ENCODE peak calls at places on chromosomes 11 and 22, in ten cellular contexts. Z is SK-N-SH, A is AG09309, H is WERI-Rb-1, S is HFF-Myc, G is IMR-90, I is left ventricle myocardium inferior, C is fibroblast of pulmonary artery, K is kidney, J is lung. B is an unnamed sample.
A peak's percentile ranks its signal among the peaks of the same experiment; 100 is the strongest.

GRCh38 chr22:19498866-19499190 is 19.1 kb downstream of the CDC45 start:
- DNase-seq in Z (no peak), A (no peak), H (no peak), S (no peak), G (no peak), I (no peak), C (no peak), K (no peak), J (no peak), B (no peak)

GRCh38 chr22:26017932-26018331 is 151.3 kb upstream of the SEZ6L start:
- DNase-seq in Z (no peak), A (no peak), H (no peak), S (no peak), G (no peak), I (no peak), C (no peak), K (no peak), J (no peak), B (no peak)

GRCh38 chr22:42176271-42176670 is 45.7 kb upstream of the CYP2D6 start:
- DNase-seq in Z (no peak), A (no peak), H (no peak), S (no peak), G (no peak), I (no peak), C (no peak), K (no peak), J (no peak), B (no peak)

GRCh38 chr22:38203090-38203810 is 1.5 kb downstream of the MAFF start:
- DNase-seq in Z (peak; percentile 50), A (no peak), H (peak; percentile 29), S (no peak), G (peak; percentile 53), I (no peak), C (peak; percentile 50), K (peak; percentile 93), J (peak; percentile 63), B (no peak)

GRCh38 chr11:64124147-64124546 is 41.8 kb downstream of the MACROD1 start:
- DNase-seq in Z (peak; percentile 82), A (no peak), H (no peak), S (no peak), G (no peak), I (no peak), C (no peak), K (no peak), J (no peak), B (no peak)

GRCh38 chr11:26048271-26048670 is 283.7 kb upstream of the ANO3 start:
- DNase-seq in Z (no peak), A (no peak), H (no peak), S (no peak), G (no peak), I (no peak), C (no peak), K (no peak), J (no peak), B (no peak)

GRCh38 chr11:8867856-8868705 is 42.9 kb upstream of the AKIP1 start:
- DNase-seq in Z (no peak), A (no peak), H (no peak), S (no peak), G (peak; percentile 63), I (no peak), C (peak; percentile 65), K (no peak), J (no peak), B (peak; percentile 58)

GRCh38 chr11:61377461-61378160 is 14.8 kb upstream of the TMEM216 start:
- DNase-seq in Z (no peak), A (no peak), H (no peak), S (no peak), G (peak; percentile 78), I (no peak), C (no peak), K (no peak), J (no peak), B (no peak)

GRCh38 chr11:28673687-28674431 is 565.7 kb downstream of the METTL15 start:
- DNase-seq in Z (no peak), A (peak; percentile 76), H (no peak), S (peak; percentile 78), G (peak; percentile 13), I (no peak), C (no peak), K (no peak), J (no peak), B (peak; percentile 48)

GRCh38 chr11:79363861-79364378 is 76.9 kb downstream of the TENM4 start:
- DNase-seq in Z (no peak), A (no peak), H (no peak), S (no peak), G (no peak), I (no peak), C (no peak), K (no peak), J (no peak), B (no peak)

GRCh38 chr11:26219506-26220117 is 112.3 kb upstream of the ANO3 start:
- DNase-seq in Z (no peak), A (no peak), H (no peak), S (no peak), G (peak; percentile 54), I (no peak), C (peak; percentile 68), K (no peak), J (no peak), B (no peak)

GRCh38 chr22:19774628-19775027 is 14.1 kb downstream of the TBX1 start:
- DNase-seq in Z (no peak), A (no peak), H (no peak), S (no peak), G (no peak), I (peak; percentile 1), C (no peak), K (no peak), J (no peak), B (no peak)

DNA sequence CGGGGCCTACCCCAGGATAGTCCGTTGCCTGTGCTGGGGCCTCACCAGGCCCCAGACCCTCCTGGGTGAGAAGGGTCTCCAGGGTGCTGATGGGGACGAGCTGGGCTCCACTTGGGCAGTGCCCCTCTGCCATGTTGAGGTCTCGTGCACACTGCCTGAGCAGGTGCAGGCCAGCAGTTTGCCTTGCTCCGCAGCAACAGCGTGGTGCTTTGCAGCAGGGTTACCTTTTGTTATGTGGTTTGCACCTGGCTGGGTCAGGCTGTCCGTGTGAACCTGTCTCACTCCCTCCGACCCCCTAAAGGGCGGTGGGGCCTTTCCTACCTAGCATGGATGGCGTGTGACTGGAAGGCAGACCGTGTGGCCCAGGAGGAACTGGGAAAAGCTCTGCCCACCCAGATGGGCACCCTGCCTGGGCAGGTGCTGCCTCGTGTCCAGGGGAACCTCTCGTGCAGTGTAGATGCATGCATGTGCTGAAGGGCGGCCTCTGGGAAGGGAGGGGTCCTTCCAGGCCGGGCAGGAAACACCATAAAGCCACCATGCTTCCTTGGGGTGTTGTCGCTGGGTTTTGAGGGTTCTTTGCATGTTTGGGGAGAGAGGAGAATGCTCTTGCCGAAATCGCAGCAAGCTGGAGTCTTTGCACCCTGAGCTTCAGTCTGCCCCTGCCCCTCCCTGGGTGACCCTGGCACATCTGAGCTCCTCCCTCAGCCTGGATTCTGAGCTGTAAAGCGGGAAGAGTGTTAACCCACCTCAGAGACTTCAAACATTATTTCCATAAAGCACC is 75.4 kb upstream of the PPARA start:
- DNase-seq in Z (no peak), A (no peak), H (no peak), S (no peak), G (no peak), I (peak; percentile 20), C (no peak), K (peak; percentile 76), J (no peak), B (no peak)
- H3K4me3 ChIP-seq in Z (peak overlapping the region; percentile 92), A (peak overlapping the region; percentile 96), H (no peak overlapping the region), S (peak overlapping the region; percentile 69), G (peak overlapping the region; percentile 96), I (peak overlapping the region; percentile 96), C (peak overlapping the region; percentile 77), K (peak overlapping the region; percentile 81), J (peak overlapping the region; percentile 66), B (peak overlapping the region; percentile 89)

GRCh38 chr11:22079133-22079847 is 113.6 kb upstream of the ANO5 start:
- DNase-seq in Z (no peak), A (no peak), H (no peak), S (no peak), G (no peak), I (no peak), C (no peak), K (no peak), J (no peak), B (no peak)
- H3K4me3 ChIP-seq in Z (no peak overlapping the region), A (no peak overlapping the region), H (no peak overlapping the region), S (no peak overlapping the region), G (no peak overlapping the region), I (no peak overlapping the region), C (no peak overlapping the region), K (no peak overlapping the region), J (no peak overlapping the region), B (no peak overlapping the region)

GRCh38 chr11:66012946-66013761 is 1.3 kb downstream of the CST6 start:
- DNase-seq in Z (no peak), A (no peak), H (no peak), S (no peak), G (no peak), I (no peak), C (no peak), K (peak; percentile 55), J (no peak), B (no peak)

GRCh38 chr11:66013762-66014100 is 1.9 kb downstream of the CST6 start:
- DNase-seq in Z (no peak), A (no peak), H (no peak), S (no peak), G (no peak), I (no peak), C (no peak), K (no peak), J (no peak), B (no peak)

GRCh38 chr11:66012371-66012945 is 650 bp downstream of the CST6 start:
- DNase-seq in Z (no peak), A (no peak), H (no peak), S (no peak), G (no peak), I (no peak), C (no peak), K (peak; percentile 64), J (no peak), B (no peak)

GRCh38 chr11:66011239-66011784 is 496 bp upstream of the CST6 start:
- DNase-seq in Z (no peak), A (no peak), H (no peak), S (no peak), G (peak; percentile 53), I (no peak), C (peak; percentile 46), K (peak; percentile 79), J (peak; percentile 89), B (no peak)

DNA sequence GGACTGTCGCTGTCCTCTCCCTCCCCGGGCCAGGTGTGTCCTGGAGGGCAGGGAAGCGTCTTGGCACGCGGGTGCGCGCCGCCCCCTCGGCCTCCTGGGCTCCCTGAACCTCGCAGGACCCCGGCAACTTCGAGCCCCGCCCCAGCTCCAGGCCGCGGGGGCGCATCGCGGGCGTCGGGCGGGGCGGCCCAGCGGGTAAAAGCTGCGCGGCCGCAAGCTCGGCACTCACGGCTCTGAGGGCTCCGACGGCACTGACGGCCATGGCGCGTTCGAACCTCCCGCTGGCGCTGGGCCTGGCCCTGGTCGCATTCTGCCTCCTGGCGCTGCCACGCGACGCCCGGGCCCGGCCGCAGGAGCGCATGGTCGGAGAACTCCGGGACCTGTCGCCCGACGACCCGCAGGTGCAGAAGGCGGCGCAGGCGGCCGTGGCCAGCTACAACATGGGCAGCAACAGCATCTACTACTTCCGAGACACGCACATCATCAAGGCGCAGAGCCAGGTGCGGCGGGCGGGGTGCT is at the start of gene CST6:
- DNase-seq in Z (peak; percentile 52), A (no peak), H (no peak), S (no peak), G (no peak), I (no peak), C (no peak), K (peak; percentile 76), J (no peak), B (no peak)
- H3K4me3 ChIP-seq in Z (no peak within 1 kb of the TSS), A (no peak within 1 kb of the TSS), H (no peak within 1 kb of the TSS), S (no peak within 1 kb of the TSS), G (no peak within 1 kb of the TSS), I (peak within 1 kb of the TSS; percentile 46), C (no peak within 1 kb of the TSS), K (no peak within 1 kb of the TSS), J (no peak within 1 kb of the TSS), B (no peak within 1 kb of the TSS)

GRCh38 chr22:48234011-48234410 is 1471.6 kb downstream of the TBC1D22A start:
- DNase-seq in Z (no peak), A (no peak), H (no peak), S (no peak), G (no peak), I (no peak), C (no peak), K (no peak), J (no peak), B (no peak)
- H3K4me3 ChIP-seq in Z (no peak overlapping the region), A (no peak overlapping the region), H (no peak overlapping the region), S (no peak overlapping the region), G (no peak overlapping the region), I (no peak overlapping the region), C (no peak overlapping the region), K (no peak overlapping the region), J (no peak overlapping the region), B (no peak overlapping the region)